ENCODE peak calls at places on chromosome 7, in seven cellular contexts. S is choroid plexus epithelial cell, H is mesothelial cell of epicardium, N is cardiac muscle cell, T is pancreas, J is PC-3, A is A549. B is an unnamed sample.

GRCh38 chr7:120539321-120539720 is 266.3 kb downstream of the KCND2 start:
- DNase-seq in S (no peak), H (no peak), N (no peak), T (no peak), J (no peak), A (no peak), B (no peak)

GRCh38 chr7:111853231-111853990 is 291.1 kb upstream of the IMMP2L start:
- DNase-seq in S (peak), H (no peak), N (no peak), T (no peak), J (no peak), A (no peak), B (no peak)

GRCh38 chr7:154178890-154179289 is 126.7 kb downstream of the DPP6 start:
- DNase-seq in S (no peak), H (no peak), N (no peak), T (no peak), J (no peak), A (no peak), B (no peak)

GRCh38 chr7:12094365-12094921 is 116.7 kb upstream of the TMEM106B start:
- DNase-seq in S (peak), H (no peak), N (peak), T (no peak), J (no peak), A (no peak), B (no peak)

GRCh38 chr7:27901028-27901760 is 161.2 kb downstream of the TAX1BP1 start:
- DNase-seq in S (peak), H (no peak), N (peak), T (no peak), J (peak), A (no peak), B (no peak)

GRCh38 chr7:374706-375490 is 84.9 kb downstream of the FOXL3 start:
- DNase-seq in S (no peak), H (peak), N (no peak), T (peak), J (no peak), A (no peak), B (no peak)

GRCh38 chr7:26688388-26688787 is 176.0 kb downstream of the SKAP2 start:
- DNase-seq in S (no peak), H (no peak), N (no peak), T (no peak), J (no peak), A (no peak), B (no peak)

GRCh38 chr7:44180631-44181030 is 8.6 kb downstream of the GCK start:
- DNase-seq in S (no peak), H (no peak), N (no peak), T (no peak), J (no peak), A (no peak), B (no peak)

GRCh38 chr7:18087687-18088078 is 60.0 kb upstream of the PRPS1L1 start:
- DNase-seq in S (peak), H (peak), N (no peak), T (no peak), J (no peak), A (no peak), B (peak)

GRCh38 chr7:43166686-43167085 is 54.2 kb downstream of the HECW1 start:
- DNase-seq in S (no peak), H (no peak), N (no peak), T (no peak), J (no peak), A (no peak), B (no peak)

GRCh38 chr7:143408686-143409551 is at the start of gene EPHA1:
- DNase-seq in S (no peak), H (no peak), N (peak), T (peak), J (peak), A (peak), B (no peak)

GRCh38 chr7:54858008-54858692 is 99.1 kb upstream of the SEC61G start:
- DNase-seq in S (no peak), H (no peak), N (no peak), T (no peak), J (no peak), A (no peak), B (no peak)

GRCh38 chr7:35454575-35455385 is 200.9 kb upstream of the TBX20 start:
- DNase-seq in S (no peak), H (no peak), N (no peak), T (peak), J (no peak), A (no peak), B (no peak)

GRCh38 chr7:55539380-55539779 is 32.9 kb downstream of the VOPP1 start:
- DNase-seq in S (no peak), H (no peak), N (no peak), T (no peak), J (no peak), A (no peak), B (no peak)

GRCh38 chr7:55124989-55125875 is 106.4 kb downstream of the EGFR start:
- DNase-seq in S (no peak), H (no peak), N (no peak), T (no peak), J (no peak), A (no peak), B (no peak)

GRCh38 chr7:87599336-87599735 is 1.3 kb downstream of the ABCB1 start:
- DNase-seq in S (no peak), H (no peak), N (no peak), T (no peak), J (no peak), A (no peak), B (no peak)

GRCh38 chr7:135845415-135846075 is 96.9 kb upstream of the FAM180A start:
- DNase-seq in S (no peak), H (no peak), N (no peak), T (no peak), J (no peak), A (no peak), B (no peak)

GRCh38 chr7:81195033-81195432 is 276.2 kb upstream of the SEMA3C start:
- DNase-seq in S (peak), H (no peak), N (no peak), T (no peak), J (no peak), A (no peak), B (no peak)

GRCh38 chr7:81186691-81187090 is 267.8 kb upstream of the SEMA3C start:
- DNase-seq in S (peak), H (no peak), N (no peak), T (no peak), J (no peak), A (no peak), B (no peak)

GRCh38 chr7:81187768-81188167 is 268.9 kb upstream of the SEMA3C start:
- DNase-seq in S (no peak), H (no peak), N (no peak), T (no peak), J (no peak), A (no peak), B (no peak)

DNA sequence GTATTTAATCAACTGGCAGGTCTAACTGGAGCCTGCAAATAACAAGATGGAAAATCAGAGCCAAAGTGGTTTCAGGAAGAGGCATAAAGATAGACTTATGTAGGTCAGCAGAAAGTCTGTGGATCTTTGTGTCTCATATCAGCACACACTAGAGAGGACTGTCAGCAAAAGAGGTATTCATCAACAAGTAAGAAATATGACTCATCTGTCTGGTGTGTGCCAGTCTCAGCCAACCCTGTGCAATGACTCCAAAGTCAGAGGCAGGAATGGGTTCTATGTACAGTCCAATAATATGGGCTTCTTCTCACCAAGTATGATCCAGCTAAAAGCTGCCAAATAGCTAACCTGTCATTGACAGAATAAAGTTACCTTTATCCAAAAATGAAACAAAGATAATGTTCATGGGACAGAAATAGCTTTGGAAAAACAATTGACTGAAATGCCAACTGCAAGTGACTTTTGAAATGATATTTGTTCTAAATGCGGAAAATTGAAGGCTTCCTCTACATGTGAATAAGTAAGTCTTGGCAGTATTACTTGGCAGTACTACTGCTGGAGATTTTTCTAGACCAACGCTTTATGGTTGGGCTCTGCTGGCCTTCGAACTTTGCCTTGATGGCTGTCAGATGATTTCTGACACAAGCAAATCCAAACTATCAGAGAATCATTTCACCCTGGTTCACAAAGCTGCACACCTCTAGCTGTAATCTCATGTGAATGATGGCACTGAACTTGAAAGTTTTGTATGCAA is 272.3 kb upstream of the SEMA3C start:
- DNase-seq in S (peak), H (no peak), N (peak), T (no peak), J (peak), A (peak), B (no peak)
- TF ChIP-seq CTCF in S (no peak), H (no peak), N (no peak), T (no peak), J (no peak), A (no peak), B (no peak)

GRCh38 chr7:50679218-50680007 is 103.3 kb downstream of the GRB10 start:
- DNase-seq in S (peak), H (no peak), N (peak), T (no peak), J (peak), A (peak), B (no peak)
- TF ChIP-seq CTCF in S (peak), H (no peak), N (peak), T (no peak), J (peak), A (peak), B (no peak)

GRCh38 chr7:7653568-7654187 is 13.1 kb downstream of the UMAD1 start:
- DNase-seq in S (peak), H (no peak), N (peak), T (no peak), J (peak), A (peak), B (peak)
- TF ChIP-seq CTCF in S (peak), H (peak), N (peak), T (no peak), J (peak), A (peak), B (peak)

DNA sequence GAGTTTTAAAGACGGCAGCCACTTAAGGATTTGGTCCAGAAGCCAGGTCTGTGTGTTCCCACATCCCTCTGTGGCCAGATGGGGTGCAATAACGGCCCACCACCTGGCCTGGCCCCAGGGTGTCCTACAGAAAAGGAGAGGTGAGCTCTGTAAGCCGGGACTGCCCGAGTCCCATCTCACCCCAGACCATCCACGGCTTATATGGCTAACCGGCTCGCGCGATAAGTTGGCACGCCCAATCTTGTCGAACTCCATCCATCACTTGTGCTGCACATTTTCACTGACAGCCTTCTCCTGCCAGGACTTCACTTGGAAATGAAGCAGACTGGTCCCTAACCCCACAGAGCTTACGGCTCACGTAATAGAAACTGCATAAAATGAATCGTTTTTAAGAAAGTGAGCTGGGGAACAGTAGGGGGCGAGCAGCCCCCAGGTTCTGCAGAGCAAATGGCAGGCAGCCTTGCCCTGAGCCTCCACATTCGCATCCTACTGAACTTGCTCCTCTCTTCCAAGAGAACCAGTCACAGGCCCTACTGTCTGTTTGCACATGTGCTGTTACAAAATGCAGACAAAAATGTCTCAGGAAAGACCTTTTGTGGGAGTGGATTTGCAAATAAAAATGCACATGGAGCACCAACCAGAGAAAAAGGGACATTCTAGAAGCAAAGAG is 98.2 kb downstream of the TNS3 start:
- DNase-seq in S (peak), H (no peak), N (peak), T (no peak), J (peak), A (no peak), B (no peak)
- TF ChIP-seq CTCF in S (peak), H (peak), N (peak), T (no peak), J (peak), A (peak), B (no peak)

GRCh38 chr7:24692592-24692991 is 64.7 kb downstream of the GSDME start:
- DNase-seq in S (no peak), H (no peak), N (no peak), T (no peak), J (no peak), A (no peak), B (no peak)
- TF ChIP-seq CTCF in S (no peak), H (no peak), N (no peak), T (no peak), J (no peak), A (no peak), B (no peak)

DNA sequence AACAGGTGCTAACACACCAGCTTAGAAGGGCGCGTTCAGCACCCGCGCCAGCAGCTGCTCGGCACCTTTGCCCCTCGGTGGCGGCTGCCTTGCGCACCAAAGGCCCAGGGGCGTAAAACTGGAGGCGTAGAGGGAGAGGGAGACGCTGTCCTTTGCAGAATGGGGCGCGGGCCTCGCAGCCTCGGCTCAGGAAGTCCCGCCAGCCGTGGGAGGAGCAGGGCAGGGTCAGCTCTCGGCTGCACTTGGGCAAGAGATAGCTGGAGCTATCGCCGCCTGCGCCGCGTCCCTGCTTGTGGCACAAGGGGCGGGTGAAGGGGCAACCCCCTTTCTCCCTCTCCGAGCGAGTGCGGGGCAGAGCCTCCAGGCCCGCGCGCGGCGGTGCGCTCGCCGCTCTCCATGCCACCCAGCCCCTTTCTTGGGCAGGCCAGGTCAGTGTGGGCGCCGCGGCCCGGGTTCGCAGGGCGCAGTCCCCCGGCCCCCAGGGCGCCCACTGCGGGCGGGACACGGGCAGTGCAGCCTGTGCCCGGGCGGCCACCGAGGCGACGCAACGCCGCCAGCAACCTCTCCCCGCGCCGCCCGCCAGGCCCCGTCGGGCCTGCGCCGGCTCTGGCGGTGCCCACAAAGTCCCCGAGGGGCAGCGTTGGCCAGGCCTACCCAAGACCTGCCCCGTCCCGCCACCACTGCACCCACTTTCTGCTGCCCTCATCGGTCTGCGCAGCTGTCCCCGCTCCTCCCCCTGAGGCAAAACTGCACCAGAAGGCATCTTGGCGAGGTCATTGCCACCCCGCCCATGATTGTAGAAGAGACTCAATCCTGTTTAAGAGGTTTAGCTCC is 4.1 kb downstream of the NEUROD6 start:
- DNase-seq in S (no peak), H (no peak), N (no peak), T (peak), J (no peak), A (no peak), B (peak)
- TF ChIP-seq CTCF in S (no peak), H (no peak), N (no peak), T (no peak), J (no peak), A (peak), B (peak)

GRCh38 chr7:45242261-45242660 is 84.7 kb downstream of the RAMP3 start:
- DNase-seq in S (no peak), H (no peak), N (no peak), T (no peak), J (no peak), A (no peak), B (no peak)

GRCh38 chr7:45242698-45243097 is 85.1 kb downstream of the RAMP3 start:
- DNase-seq in S (no peak), H (no peak), N (no peak), T (no peak), J (no peak), A (no peak), B (no peak)

GRCh38 chr7:45246339-45246738 is 88.7 kb downstream of the RAMP3 start:
- DNase-seq in S (no peak), H (no peak), N (no peak), T (no peak), J (no peak), A (no peak), B (no peak)

GRCh38 chr7:45241339-45242109 is 83.9 kb downstream of the RAMP3 start:
- DNase-seq in S (no peak), H (no peak), N (no peak), T (no peak), J (peak), A (no peak), B (no peak)

DNA sequence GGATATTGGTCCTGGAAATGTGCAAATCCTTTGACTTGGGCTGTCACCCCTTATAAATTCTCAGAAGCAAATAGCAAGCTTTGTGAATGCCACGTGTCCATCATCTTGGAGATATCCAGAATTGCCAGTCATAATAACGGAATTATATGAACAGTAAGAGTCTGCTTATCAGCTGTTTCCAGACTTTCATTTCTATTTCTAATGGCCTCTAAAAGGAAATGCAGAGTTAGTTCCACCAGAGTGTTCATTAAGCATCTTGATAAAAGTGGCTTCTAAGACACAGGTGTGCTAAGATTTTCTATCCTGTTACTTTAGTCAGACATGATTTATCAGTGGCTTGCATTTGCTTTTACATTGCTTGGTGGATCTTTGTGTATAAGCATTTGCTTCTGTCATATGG is 87.4 kb downstream of the RAMP3 start:
- DNase-seq in S (no peak), H (no peak), N (no peak), T (no peak), J (no peak), A (no peak), B (no peak)
- TF ChIP-seq CTCF in S (no peak), H (no peak), N (no peak), T (no peak), J (no peak), A (no peak), B (no peak)

GRCh38 chr7:31251441-31251840 is 89.1 kb downstream of the NEUROD6 start:
- DNase-seq in S (no peak), H (no peak), N (no peak), T (no peak), J (peak), A (no peak), B (no peak)
- TF ChIP-seq CTCF in S (no peak), H (no peak), N (no peak), T (no peak), J (no peak), A (no peak), B (no peak)